ENCODE peak calls at places on chromosome 22, in ten cellular contexts. J is OCI-LY7; D is activated naive CD4-positive, alpha-beta T cell treated with anti-CD3 and anti-CD28 coated beads for 36 hours; C is AG10803; S is T-helper 2 cell; P is NCI-H1694; Q is ELR; E is stimulated activated CD4-positive, alpha-beta T cell treated with anti-CD3 and anti-CD28 coated beads, Interleukin-15, amount 100 ng/mL, for 24 hours; Y is activated naive CD8-positive, alpha-beta T cell treated with anti-CD3 and anti-CD28 coated beads, Interleukin-2, amount 10 ng/mL, durations not matched to agents 7 days and 5 days; W is AG08396. O is an unnamed sample.
A peak's percentile ranks its signal among the peaks of the same experiment; 100 is the strongest.

GRCh38 chr22:36540867-36541642 is 12.1 kb upstream of the EIF3D start:
- DNase-seq in Q (peak; percentile 83), W (no peak), E (no peak), J (no peak), Y (no peak), P (no peak), D (no peak), C (peak; percentile 51), S (no peak), O (no peak)

GRCh38 chr22:41907436-41908401 is 7.2 kb downstream of the SHISA8 start:
- DNase-seq in J (no peak), S (no peak), Q (peak; percentile 66), C (no peak), P (no peak), Y (no peak), D (no peak), W (peak; percentile 53), E (no peak), O (no peak)

GRCh38 chr22:26648011-26648497 is 9.3 kb upstream of the MIAT start:
- DNase-seq in S (peak; percentile 76), D (peak; percentile 54), P (no peak), E (peak; percentile 55), Y (peak; percentile 73), W (no peak), C (no peak), J (peak; percentile 67), Q (no peak), O (no peak)

GRCh38 chr22:47341464-47341863 is 579.0 kb downstream of the TBC1D22A start:
- DNase-seq in C (no peak), Q (no peak), S (no peak), J (no peak), E (no peak), Y (no peak), D (no peak), P (no peak), W (no peak), O (no peak)

GRCh38 chr22:36769541-36769940 is 6.4 kb downstream of the IFT27 start:
- DNase-seq in Q (no peak), P (no peak), Y (no peak), C (no peak), W (no peak), D (no peak), J (no peak), S (no peak), E (no peak), O (no peak)

GRCh38 chr22:37632174-37633081 is 7.0 kb upstream of the SH3BP1 start:
- DNase-seq in P (no peak), Y (peak; percentile 62), S (peak; percentile 46), Q (no peak), W (no peak), D (no peak), E (no peak), C (no peak), J (no peak), O (no peak)

GRCh38 chr22:38109391-38110000 is 988 bp downstream of the BAIAP2L2 start:
- DNase-seq in Q (no peak), Y (peak; percentile 57), W (no peak), S (peak; percentile 20), E (no peak), J (peak; percentile 22), D (no peak), P (no peak), C (no peak), O (no peak)

GRCh38 chr22:35630387-35630793 is 13.3 kb upstream of the MB start:
- DNase-seq in Q (peak; percentile 72), D (no peak), E (no peak), P (no peak), S (peak; percentile 17), J (peak; percentile 23), C (peak; percentile 80), W (peak; percentile 58), Y (no peak), O (peak; percentile 28)

GRCh38 chr22:47207387-47207786 is 444.9 kb downstream of the TBC1D22A start:
- DNase-seq in P (no peak), E (no peak), Y (no peak), C (no peak), J (no peak), S (no peak), Q (no peak), D (no peak), W (no peak), O (no peak)

GRCh38 chr22:24510694-24511625 is 15.8 kb downstream of the UPB1 start:
- DNase-seq in Q (peak; percentile 30), S (no peak), E (no peak), W (peak; percentile 24), J (peak; percentile 70), P (no peak), C (peak; percentile 71), D (no peak), Y (no peak), O (no peak)

GRCh38 chr22:23132376-23133091 is 9.3 kb downstream of the RSPH14 start:
- DNase-seq in C (no peak), Y (no peak), P (no peak), W (no peak), E (no peak), Q (no peak), S (no peak), J (no peak), D (no peak), O (no peak)

GRCh38 chr22:20230777-20231420 is 37.2 kb downstream of the RTN4R start:
- DNase-seq in D (no peak), Y (no peak), E (no peak), C (no peak), W (no peak), S (no peak), J (no peak), Q (no peak), P (no peak), O (no peak)

GRCh38 chr22:29269731-29270474 is 1.8 kb downstream of the EWSR1 start:
- DNase-seq in C (no peak), D (peak; percentile 29), W (no peak), S (peak; percentile 40), J (peak; percentile 30), P (no peak), Q (peak; percentile 47), E (peak; percentile 23), Y (no peak), O (no peak)

GRCh38 chr22:32859743-32860142 is 58.2 kb downstream of the TIMP3 start:
- DNase-seq in C (no peak), Y (no peak), P (no peak), J (no peak), Q (no peak), W (no peak), E (no peak), D (no peak), S (no peak), O (no peak)

GRCh38 chr22:42939941-42940653 is 74.9 kb downstream of the PACSIN2 start:
- DNase-seq in J (no peak), S (no peak), Q (peak; percentile 87), D (no peak), P (no peak), W (peak; percentile 50), Y (no peak), C (peak; percentile 78), E (no peak), O (no peak)

GRCh38 chr22:40524392-40525249 is 111.9 kb downstream of the MRTFA start:
- DNase-seq in S (no peak), Q (peak; percentile 32), C (peak; percentile 23), D (peak; percentile 21), Y (no peak), W (no peak), P (no peak), J (peak; percentile 39), E (no peak), O (no peak)

GRCh38 chr22:42641801-42642413 is 1.5 kb upstream of the ATP5MGL start:
- DNase-seq in E (no peak), D (no peak), Q (no peak), Y (no peak), J (no peak), W (no peak), C (no peak), S (no peak), P (no peak), O (no peak)

GRCh38 chr22:33932997-33933396 is 12.7 kb upstream of the LARGE1 start:
- DNase-seq in D (peak; percentile 5), Q (no peak), S (no peak), E (no peak), J (no peak), C (no peak), W (no peak), Y (no peak), P (no peak), O (no peak)

GRCh38 chr22:24437091-24437490 is 9.7 kb downstream of the ADORA2A start:
- DNase-seq in S (no peak), P (no peak), D (no peak), C (no peak), Y (peak; percentile 26), J (peak; percentile 36), Q (no peak), W (no peak), E (no peak), O (no peak)

GRCh38 chr22:20549232-20549841 is 41.9 kb downstream of the MED15 start:
- DNase-seq in E (peak; percentile 56), S (peak; percentile 75), C (no peak), W (no peak), J (no peak), Q (no peak), D (peak; percentile 74), P (no peak), Y (peak; percentile 60), O (no peak)

GRCh38 chr22:49025791-49026475 is 801.7 kb downstream of the BRD1 start:
- DNase-seq in Y (no peak), P (no peak), D (no peak), W (no peak), C (no peak), E (no peak), Q (no peak), S (no peak), J (no peak), O (no peak)

GRCh38 chr22:48607901-48608650 is 1219.6 kb downstream of the BRD1 start:
- DNase-seq in C (peak; percentile 20), J (no peak), Q (no peak), S (no peak), W (no peak), E (no peak), D (no peak), Y (no peak), P (no peak), O (no peak)

GRCh38 chr22:39738746-39739145 is 154.8 kb downstream of the ENTHD1 start:
- DNase-seq in Y (no peak), C (peak; percentile 52), J (no peak), P (no peak), Q (peak; percentile 39), W (no peak), S (no peak), D (no peak), E (no peak), O (no peak)